ENCODE peak calls at places on chromosomes 4 and X, in seven cellular contexts. J is RWPE1, E is tibial nerve, W is breast epithelium, K is HFFc6, G is GM23338, Z is fibroblast of lung. S is an unnamed sample.

GRCh38 chr4:101155368-101155767 is 192.0 kb downstream of the PPP3CA start:
- DNase-seq in J (peak), E (no peak), W (no peak), K (peak), G (peak), Z (peak), S (no peak)

GRCh38 chrX:13747836-13748235 is 13.3 kb downstream of the OFD1 start:
- DNase-seq in J (no peak), E (no peak), W (no peak), K (peak), G (peak), Z (peak), S (peak)

GRCh38 chr4:107939307-107939706 is 8.0 kb downstream of the CYP2U1 start:
- DNase-seq in J (no peak), E (no peak), W (no peak), K (peak), G (no peak), Z (no peak), S (no peak)

GRCh38 chr4:133483600-133484246 is 334.6 kb downstream of the PCDH10 start:
- DNase-seq in J (no peak), E (no peak), W (no peak), K (peak), G (peak), Z (peak), S (peak)

GRCh38 chrX:68684291-68684918 is 36.9 kb downstream of the STARD8 start:
- DNase-seq in J (no peak), E (peak), W (no peak), K (no peak), G (no peak), Z (no peak), S (no peak)

GRCh38 chr4:5142726-5143125 is 91.4 kb downstream of the STK32B start:
- DNase-seq in J (no peak), E (no peak), W (no peak), K (peak), G (peak), Z (peak), S (no peak)

GRCh38 chrX:134533952-134534351 is 74.0 kb downstream of the HPRT1 start:
- DNase-seq in J (no peak), E (no peak), W (no peak), K (no peak), G (no peak), Z (no peak), S (no peak)

GRCh38 chr4:165612936-165613335 is 234.1 kb downstream of the CPE start:
- DNase-seq in J (no peak), E (no peak), W (no peak), K (no peak), G (peak), Z (no peak), S (no peak)

GRCh38 chrX:41722816-41723215 is 1.2 kb upstream of the GPR82 start:
- DNase-seq in J (no peak), E (no peak), W (no peak), K (no peak), G (no peak), Z (peak), S (no peak)

GRCh38 chrX:68999351-68999750 is 165.9 kb downstream of the PJA1 start:
- DNase-seq in J (peak), E (no peak), W (no peak), K (no peak), G (no peak), Z (no peak), S (peak)

GRCh38 chr4:2660596-2661211 is 95.4 kb downstream of the TNIP2 start:
- DNase-seq in J (no peak), E (no peak), W (no peak), K (no peak), G (no peak), Z (peak), S (no peak)

GRCh38 chrX:41499195-41499594 is 52.1 kb downstream of the NYX start:
- DNase-seq in J (no peak), E (no peak), W (no peak), K (no peak), G (no peak), Z (no peak), S (no peak)

GRCh38 chr4:67198757-67199156 is 346.5 kb downstream of the CENPC start:
- DNase-seq in J (peak), E (no peak), W (no peak), K (no peak), G (peak), Z (no peak), S (peak)

GRCh38 chrX:108203540-108203939 is 112.0 kb downstream of the ATG4A start:
- DNase-seq in J (no peak), E (no peak), W (no peak), K (no peak), G (no peak), Z (no peak), S (no peak)

GRCh38 chr4:154123897-154124296 is 335.0 kb upstream of the SFRP2 start:
- DNase-seq in J (no peak), E (no peak), W (no peak), K (no peak), G (no peak), Z (no peak), S (no peak)

GRCh38 chr4:112492321-112492720 is 23.7 kb downstream of the NEUROG2 start:
- DNase-seq in J (no peak), E (no peak), W (no peak), K (no peak), G (no peak), Z (no peak), S (no peak)

GRCh38 chr4:7911044-7911578 is 28.6 kb downstream of the AFAP1 start:
- DNase-seq in J (no peak), E (no peak), W (no peak), K (peak), G (peak), Z (peak), S (no peak)

GRCh38 chrX:22365460-22365859 is 92.7 kb downstream of the CBLL2 start:
- DNase-seq in J (peak), E (no peak), W (no peak), K (peak), G (no peak), Z (peak), S (no peak)

GRCh38 chr4:91258326-91258725 is 1045.4 kb upstream of the GRID2 start:
- DNase-seq in J (no peak), E (no peak), W (no peak), K (no peak), G (no peak), Z (no peak), S (no peak)

GRCh38 chrX:121851033-121851432 is 803.6 kb downstream of the GLUD2 start:
- DNase-seq in J (no peak), E (no peak), W (no peak), K (no peak), G (no peak), Z (peak), S (no peak)

GRCh38 chr4:40446785-40447184 is 111.7 kb downstream of the CHRNA9 start:
- DNase-seq in J (peak), E (no peak), W (no peak), K (no peak), G (no peak), Z (no peak), S (no peak)

GRCh38 chr4:32196950-32197688 is 1477.0 kb downstream of the PCDH7 start:
- DNase-seq in J (no peak), E (no peak), W (no peak), K (no peak), G (no peak), Z (no peak), S (no peak)
- TF ChIP-seq CTCF in J (no peak), E (no peak), W (no peak), K (no peak), G (no peak), Z (no peak), S (no peak)

GRCh38 chr4:82559735-82560120 is 2.1 kb downstream of the TMEM150C start:
- DNase-seq in J (no peak), E (no peak), W (no peak), K (no peak), G (no peak), Z (no peak), S (no peak)

GRCh38 chr4:82567444-82567843 is 5.7 kb upstream of the TMEM150C start:
- DNase-seq in J (no peak), E (no peak), W (no peak), K (no peak), G (no peak), Z (no peak), S (no peak)

GRCh38 chr4:82560853-82561744 is 689 bp downstream of the TMEM150C start:
- DNase-seq in J (no peak), E (no peak), W (no peak), K (no peak), G (peak), Z (no peak), S (peak)

GRCh38 chr4:82562553-82562854 is 716 bp upstream of the TMEM150C start:
- DNase-seq in J (no peak), E (no peak), W (no peak), K (no peak), G (peak), Z (no peak), S (no peak)

DNA sequence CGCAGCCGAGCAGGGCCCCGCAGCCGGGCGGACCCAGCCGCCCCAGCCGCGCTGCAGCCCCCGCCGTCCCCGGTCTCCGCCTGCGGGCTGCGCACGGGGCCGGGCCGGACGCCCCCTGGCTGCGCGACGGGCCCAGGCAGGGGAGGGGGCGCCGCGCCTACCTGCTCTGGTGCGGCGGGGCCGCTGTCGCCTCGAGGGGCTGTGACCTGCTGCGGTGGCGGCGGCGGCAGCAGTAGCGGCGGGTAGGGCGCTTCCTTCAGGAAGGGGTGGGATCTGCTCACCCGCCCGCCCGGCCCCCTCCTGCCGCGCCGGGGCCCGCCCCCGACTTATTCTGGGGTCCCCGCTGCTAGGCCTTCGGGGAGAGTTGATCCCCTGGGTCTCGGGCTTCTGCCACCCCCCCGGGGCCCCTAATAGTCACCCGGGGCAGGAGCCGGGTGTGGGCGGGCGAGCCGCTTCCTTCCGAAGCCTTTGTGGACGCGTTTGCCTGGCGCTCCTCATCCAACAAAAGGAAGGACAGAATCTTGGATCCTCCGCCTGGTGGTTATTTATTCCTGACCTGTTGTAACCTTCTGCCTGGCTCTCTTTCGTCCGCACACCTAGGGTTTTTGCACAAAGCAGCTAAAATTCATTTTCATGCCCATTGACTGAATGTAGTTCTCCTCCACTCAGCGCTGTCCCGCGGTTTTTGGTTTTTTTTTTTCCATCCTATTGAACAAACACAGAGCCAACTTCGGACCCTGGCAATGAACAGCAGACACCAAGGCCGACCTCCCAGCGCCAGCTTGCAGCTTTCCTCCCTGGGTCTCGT is at the start of gene TMEM150C:
- DNase-seq in J (peak), E (no peak), W (peak), K (no peak), G (peak), Z (peak), S (peak)
- TF ChIP-seq CTCF in J (no peak), E (no peak), W (peak), K (no peak), G (peak), Z (no peak), S (no peak)

DNA sequence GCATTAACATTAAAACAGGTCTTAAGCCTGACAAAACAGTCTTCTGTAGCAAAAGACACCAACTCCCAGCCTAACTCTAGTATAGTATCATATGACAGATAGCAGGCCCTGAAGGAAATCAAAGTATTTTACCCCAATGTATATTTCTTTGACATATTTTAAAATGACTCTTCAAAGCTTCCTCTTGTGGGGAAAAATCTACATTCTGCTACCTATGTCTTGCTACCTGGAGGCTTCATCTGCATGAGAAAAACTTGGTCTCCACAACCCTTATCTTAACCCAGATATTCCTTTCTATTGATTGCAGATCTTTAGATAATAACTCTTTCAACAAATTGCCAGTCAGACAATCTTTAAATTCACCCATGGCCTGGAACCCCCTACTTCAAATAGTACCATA is 1620.4 kb downstream of the PCDH7 start:
- DNase-seq in J (no peak), E (no peak), W (no peak), K (no peak), G (peak), Z (no peak), S (no peak)
- TF ChIP-seq CTCF in J (no peak), E (no peak), W (no peak), K (no peak), G (peak), Z (no peak), S (no peak)

DNA sequence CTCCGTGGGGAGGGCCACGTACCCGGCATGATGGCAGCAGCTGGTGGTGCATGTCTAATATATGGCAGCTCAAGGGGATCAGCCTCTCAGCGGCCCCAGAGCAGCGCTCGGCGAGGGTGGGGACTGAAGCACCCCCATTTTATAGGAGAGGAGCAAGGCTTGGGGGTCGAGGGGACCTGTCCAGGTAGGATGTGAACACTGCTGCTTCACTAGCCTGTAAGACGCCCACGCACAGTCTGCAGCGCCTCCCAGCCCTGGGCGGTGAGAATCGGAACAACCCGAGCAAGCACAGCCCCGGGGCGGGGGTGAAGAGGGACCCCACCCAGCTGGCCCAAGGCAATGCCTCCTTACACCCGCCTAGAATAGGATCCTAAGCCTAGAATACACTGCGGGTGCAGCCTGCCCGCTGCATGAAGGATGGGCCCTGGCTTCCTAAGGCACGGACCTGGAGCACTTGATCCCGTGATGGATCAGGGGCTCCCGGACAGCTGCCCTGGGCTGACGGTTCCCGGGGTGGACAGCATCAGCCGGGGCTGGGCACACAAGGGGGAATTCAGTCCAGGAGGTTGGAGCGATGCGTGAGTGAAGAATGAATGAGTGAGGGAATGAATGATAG is 17.6 kb downstream of the ADRA2C start:
- DNase-seq in J (no peak), E (no peak), W (no peak), K (no peak), G (peak), Z (no peak), S (peak)
- TF ChIP-seq CTCF in J (no peak), E (no peak), W (no peak), K (no peak), G (peak), Z (peak), S (peak)

GRCh38 chr4:13645075-13645474 is 17.6 kb upstream of the BOD1L1 start:
- DNase-seq in J (no peak), E (no peak), W (no peak), K (no peak), G (peak), Z (no peak), S (no peak)
- TF ChIP-seq CTCF in J (no peak), E (no peak), W (no peak), K (peak), G (peak), Z (peak), S (no peak)

DNA sequence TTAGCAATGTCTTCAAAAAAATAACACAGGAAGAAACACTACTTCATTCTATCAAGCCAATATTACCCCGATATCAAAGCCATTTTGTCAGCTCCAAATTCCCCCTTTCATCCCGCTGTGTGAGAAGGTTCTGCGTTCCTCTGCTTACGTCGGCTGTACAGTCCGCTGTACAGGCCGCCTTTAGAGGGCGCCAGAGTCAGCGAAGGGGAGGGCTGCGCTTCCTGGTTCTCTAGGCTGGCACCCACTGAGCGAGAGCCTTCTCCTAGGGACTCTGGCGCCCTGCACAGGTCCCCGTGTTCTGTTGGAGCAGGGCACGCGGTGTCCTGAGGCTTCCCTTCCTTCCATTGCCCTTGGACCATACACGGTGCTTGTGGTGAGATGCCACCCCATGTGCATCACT is 25.3 kb upstream of the CT45A1 start:
- DNase-seq in J (no peak), E (no peak), W (no peak), K (no peak), G (peak), Z (no peak), S (no peak)
- TF ChIP-seq CTCF in J (no peak), E (no peak), W (no peak), K (no peak), G (peak), Z (no peak), S (peak)

DNA sequence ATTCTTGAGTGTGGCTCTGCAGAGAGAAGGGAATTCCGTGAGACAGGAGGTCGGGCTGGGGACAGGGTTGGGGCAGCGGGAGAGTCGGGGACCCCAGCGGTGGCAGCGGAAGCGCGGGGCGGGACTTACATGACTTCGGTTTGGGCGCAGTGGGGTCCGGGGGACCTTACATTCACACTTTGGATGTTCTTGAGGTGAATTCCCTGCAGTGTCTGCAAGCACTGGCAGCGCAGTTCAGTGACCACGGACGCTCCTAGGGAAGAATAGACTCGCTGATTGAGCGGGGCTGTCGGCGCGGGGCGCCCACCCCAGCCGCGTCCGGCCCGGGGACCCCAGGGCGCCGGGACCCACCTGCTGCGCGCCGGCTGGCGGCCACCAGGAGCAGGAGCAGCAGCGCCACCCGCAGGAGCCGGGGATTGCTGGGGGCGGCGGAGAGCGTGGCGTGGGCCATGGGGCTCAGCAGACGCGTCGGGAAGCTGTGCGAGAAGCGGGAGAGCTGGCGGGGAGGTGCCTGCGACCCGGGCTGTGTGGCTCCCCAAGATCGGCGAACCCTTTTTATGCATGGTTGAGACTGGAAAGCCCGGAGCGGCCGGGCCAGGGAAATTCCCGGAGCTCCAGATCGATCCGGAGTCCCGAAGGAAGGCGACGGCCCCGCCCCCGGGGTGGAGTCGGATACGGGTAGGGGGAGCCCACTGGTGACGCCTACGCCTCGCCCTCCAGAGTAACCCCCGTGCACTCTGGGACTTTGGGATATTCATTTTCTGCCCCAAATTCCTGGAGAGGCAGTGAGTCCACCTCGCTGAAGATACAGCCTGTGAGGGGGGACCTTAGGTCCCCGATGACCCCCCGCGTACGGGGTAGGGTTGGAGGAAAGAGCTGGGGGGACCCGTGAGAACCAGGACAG is at the start of gene CXCL3:
- DNase-seq in J (peak), E (peak), W (peak), K (no peak), G (peak), Z (peak), S (peak)
- TF ChIP-seq CTCF in J (peak), E (peak), W (peak), K (peak), G (peak), Z (no peak), S (no peak)

GRCh38 chr4:161256716-161257115 is 907.1 kb downstream of the FSTL5 start:
- DNase-seq in J (no peak), E (no peak), W (no peak), K (no peak), G (peak), Z (no peak), S (no peak)
- TF ChIP-seq CTCF in J (no peak), E (no peak), W (no peak), K (no peak), G (peak), Z (peak), S (no peak)

S was measured in Calu3.